ENCODE peak calls at places on chromosomes 16 and 17, in six cellular contexts. X is activated CD8-positive, alpha-beta memory T cell treated with anti-CD3 and anti-CD28 coated beads for 48 hours; D is PC-9; S is stimulated activated CD8-positive, alpha-beta memory T cell treated with anti-CD3 and anti-CD28 coated beads, Interleukin-12 subunit alpha, Interleukin-12 subunit beta, amount 100 ng/mL, for 4 hours; P is GM12878; U is gastrocnemius medialis. A is an unnamed sample.
A peak's percentile ranks its signal among the peaks of the same experiment; 100 is the strongest.

GRCh38 chr17:45432405-45433113 is at the start of gene ARHGAP27:
- DNase-seq in S (no peak), D (peak; percentile 61), P (no peak), X (no peak), U (peak; percentile 34), A (peak; percentile 62)

GRCh38 chr17:83203073-83203471 is 123.7 kb downstream of the METRNL start:
- DNase-seq in D (peak; percentile 62), U (peak; percentile 74), S (no peak), P (no peak), X (no peak), A (peak; percentile 72)

GRCh38 chr17:51121620-51122472 is 1.2 kb upstream of the SPAG9 start:
- DNase-seq in U (peak; percentile 99), D (peak; percentile 89), S (peak; percentile 79), P (peak; percentile 86), X (peak; percentile 74), A (peak; percentile 92)

GRCh38 chr16:13923703-13924298 is 3.8 kb downstream of the ERCC4 start:
- DNase-seq in P (peak; percentile 20), D (no peak), U (no peak), X (no peak), S (no peak), A (no peak)

GRCh38 chr17:3557768-3558583 is at the start of gene TRPV3:
- DNase-seq in S (peak; percentile 60), U (peak; percentile 74), X (peak; percentile 24), P (peak; percentile 66), D (peak; percentile 97), A (peak; percentile 36)

GRCh38 chr17:28133562-28133970 is 91.1 kb downstream of the NLK start:
- DNase-seq in U (no peak), X (no peak), S (no peak), P (no peak), D (no peak), A (no peak)

GRCh38 chr17:81044764-81045589 is 10.0 kb downstream of the BAIAP2 start:
- DNase-seq in X (no peak), S (no peak), D (peak; percentile 79), P (no peak), U (peak; percentile 70), A (peak; percentile 93)

GRCh38 chr16:86383488-86384262 is 126.7 kb upstream of the FOXF1 start:
- DNase-seq in D (no peak), X (no peak), U (no peak), S (no peak), P (no peak), A (no peak)

GRCh38 chr17:66830451-66830850 is 4.5 kb upstream of the CACNG5 start:
- DNase-seq in U (no peak), P (no peak), S (no peak), D (no peak), X (no peak), A (no peak)

GRCh38 chr17:58060596-58061191 is 22.5 kb upstream of the DYNLL2 start:
- DNase-seq in U (no peak), X (no peak), P (no peak), D (no peak), S (no peak), A (peak; percentile 25)

GRCh38 chr17:42502091-42502490 is 34.0 kb upstream of the NAGLU start:
- DNase-seq in X (no peak), D (no peak), S (no peak), P (no peak), U (no peak), A (no peak)

GRCh38 chr16:72427786-72428480 is 256.0 kb upstream of the PMFBP1 start:
- DNase-seq in U (no peak), D (no peak), S (no peak), X (no peak), P (no peak), A (no peak)

GRCh38 chr17:1492249-1493206 is at the start of gene MYO1C:
- DNase-seq in S (no peak), P (no peak), U (peak; percentile 28), X (no peak), D (no peak), A (no peak)

GRCh38 chr16:89142474-89143197 is 28.9 kb upstream of the CDH15 start:
- DNase-seq in X (no peak), U (no peak), P (no peak), D (no peak), S (no peak), A (peak; percentile 3)

GRCh38 chr17:49235896-49236295 is 5.3 kb upstream of the PHOSPHO1 start:
- DNase-seq in U (no peak), S (no peak), X (no peak), P (no peak), D (no peak), A (no peak)

GRCh38 chr17:64099543-64099942 is 30.4 kb downstream of the ERN1 start:
- DNase-seq in X (no peak), P (no peak), U (no peak), D (no peak), S (no peak), A (no peak)

GRCh38 chr17:61289408-61290385 is 109.9 kb upstream of the TBX2 start:
- DNase-seq in X (no peak), P (no peak), D (no peak), U (no peak), S (no peak), A (no peak)

GRCh38 chr17:82876149-82876548 is 36.3 kb upstream of the ZNF750 start:
- DNase-seq in P (no peak), U (peak; percentile 90), S (no peak), D (peak; percentile 64), X (no peak), A (peak; percentile 79)

A was measured in psoas muscle.